ENCODE peak calls at places on chromosome 3, in eight cellular contexts. One of them, this sample, is unnamed.

GRCh38 chr3:102238362-102238761 is 196.5 kb upstream of the ZPLD1 start:
- DNase-seq in right lobe of liver: no peak
- DNase-seq in right atrium auricular region: no peak
- DNase-seq in fibroblast of lung: no peak
- DNase-seq in GM23248: no peak
- DNase-seq in BE2C: no peak
- DNase-seq in tibial nerve: no peak
- DNase-seq in CD8-positive, alpha-beta memory T cell: no peak
- DNase-seq in this sample: no peak

GRCh38 chr3:119794971-119795612 is 13.2 kb downstream of the NR1I2 start:
- DNase-seq in right lobe of liver: peak; percentile 80
- DNase-seq in right atrium auricular region: peak; percentile 54
- DNase-seq in fibroblast of lung: peak; percentile 8
- DNase-seq in GM23248: no peak
- DNase-seq in BE2C: peak; percentile 20
- DNase-seq in tibial nerve: no peak
- DNase-seq in CD8-positive, alpha-beta memory T cell: no peak
- DNase-seq in this sample: no peak

GRCh38 chr3:133828576-133829309 is 23.1 kb downstream of the SRPRB start:
- DNase-seq in right lobe of liver: no peak
- DNase-seq in right atrium auricular region: no peak
- DNase-seq in fibroblast of lung: no peak
- DNase-seq in GM23248: no peak
- DNase-seq in BE2C: peak; percentile 34
- DNase-seq in tibial nerve: no peak
- DNase-seq in CD8-positive, alpha-beta memory T cell: no peak
- DNase-seq in this sample: no peak

GRCh38 chr3:67289626-67290025 is 291.5 kb downstream of the KBTBD8 start:
- DNase-seq in right lobe of liver: no peak
- DNase-seq in right atrium auricular region: no peak
- DNase-seq in fibroblast of lung: no peak
- DNase-seq in GM23248: no peak
- DNase-seq in BE2C: no peak
- DNase-seq in tibial nerve: no peak
- DNase-seq in CD8-positive, alpha-beta memory T cell: no peak
- DNase-seq in this sample: no peak

GRCh38 chr3:107943860-107944543 is 146.8 kb downstream of the CD47 start:
- DNase-seq in right lobe of liver: no peak
- DNase-seq in right atrium auricular region: no peak
- DNase-seq in fibroblast of lung: peak; percentile 42
- DNase-seq in GM23248: peak; percentile 84
- DNase-seq in BE2C: no peak
- DNase-seq in tibial nerve: no peak
- DNase-seq in CD8-positive, alpha-beta memory T cell: no peak
- DNase-seq in this sample: no peak

GRCh38 chr3:120472121-120472844 is 21.5 kb upstream of the FSTL1 start:
- DNase-seq in right lobe of liver: no peak
- DNase-seq in right atrium auricular region: no peak
- DNase-seq in fibroblast of lung: peak; percentile 56
- DNase-seq in GM23248: no peak
- DNase-seq in BE2C: no peak
- DNase-seq in tibial nerve: no peak
- DNase-seq in CD8-positive, alpha-beta memory T cell: no peak
- DNase-seq in this sample: no peak

GRCh38 chr3:127124135-127124534 is 68.8 kb upstream of the PRR23E start:
- DNase-seq in right lobe of liver: no peak
- DNase-seq in right atrium auricular region: no peak
- DNase-seq in fibroblast of lung: peak; percentile 10
- DNase-seq in GM23248: peak; percentile 36
- DNase-seq in BE2C: no peak
- DNase-seq in tibial nerve: no peak
- DNase-seq in CD8-positive, alpha-beta memory T cell: no peak
- DNase-seq in this sample: no peak

GRCh38 chr3:79154861-79155260 is 612.9 kb downstream of the ROBO1 start:
- DNase-seq in right lobe of liver: no peak
- DNase-seq in right atrium auricular region: no peak
- DNase-seq in fibroblast of lung: no peak
- DNase-seq in GM23248: no peak
- DNase-seq in BE2C: no peak
- DNase-seq in tibial nerve: no peak
- DNase-seq in CD8-positive, alpha-beta memory T cell: no peak
- DNase-seq in this sample: no peak

GRCh38 chr3:11096266-11097135 is 57.8 kb upstream of the HRH1 start:
- DNase-seq in right lobe of liver: peak; percentile 63
- DNase-seq in right atrium auricular region: peak; percentile 82
- DNase-seq in fibroblast of lung: peak; percentile 92
- DNase-seq in GM23248: peak; percentile 98
- DNase-seq in BE2C: peak; percentile 81
- DNase-seq in tibial nerve: peak; percentile 49
- DNase-seq in CD8-positive, alpha-beta memory T cell: no peak
- DNase-seq in this sample: no peak

GRCh38 chr3:109336272-109336957 is 931 bp downstream of the DPPA4 start:
- DNase-seq in right lobe of liver: peak; percentile 64
- DNase-seq in right atrium auricular region: no peak
- DNase-seq in fibroblast of lung: peak; percentile 64
- DNase-seq in GM23248: peak; percentile 54
- DNase-seq in BE2C: no peak
- DNase-seq in tibial nerve: no peak
- DNase-seq in CD8-positive, alpha-beta memory T cell: no peak
- DNase-seq in this sample: no peak

GRCh38 chr3:53153914-53154434 is 7.0 kb upstream of the PRKCD start:
- DNase-seq in right lobe of liver: no peak
- DNase-seq in right atrium auricular region: no peak
- DNase-seq in fibroblast of lung: peak; percentile 17
- DNase-seq in GM23248: no peak
- DNase-seq in BE2C: no peak
- DNase-seq in tibial nerve: no peak
- DNase-seq in CD8-positive, alpha-beta memory T cell: no peak
- DNase-seq in this sample: no peak

GRCh38 chr3:174125267-174125844 is 727.8 kb downstream of the NLGN1 start:
- DNase-seq in right lobe of liver: no peak
- DNase-seq in right atrium auricular region: no peak
- DNase-seq in fibroblast of lung: peak; percentile 36
- DNase-seq in GM23248: peak; percentile 59
- DNase-seq in BE2C: peak; percentile 10
- DNase-seq in tibial nerve: no peak
- DNase-seq in CD8-positive, alpha-beta memory T cell: no peak
- DNase-seq in this sample: no peak

GRCh38 chr3:13507247-13507790 is 27.2 kb downstream of the HDAC11 start:
- DNase-seq in right lobe of liver: no peak
- DNase-seq in right atrium auricular region: no peak
- DNase-seq in fibroblast of lung: no peak
- DNase-seq in GM23248: peak; percentile 25
- DNase-seq in BE2C: no peak
- DNase-seq in tibial nerve: no peak
- DNase-seq in CD8-positive, alpha-beta memory T cell: no peak
- DNase-seq in this sample: no peak

GRCh38 chr3:129605593-129606521 is 619 bp downstream of the PLXND1 start:
- DNase-seq in right lobe of liver: peak; percentile 61
- DNase-seq in right atrium auricular region: no peak
- DNase-seq in fibroblast of lung: peak; percentile 67
- DNase-seq in GM23248: peak; percentile 85
- DNase-seq in BE2C: peak; percentile 76
- DNase-seq in tibial nerve: peak; percentile 32
- DNase-seq in CD8-positive, alpha-beta memory T cell: peak; percentile 29
- DNase-seq in this sample: peak; percentile 39

GRCh38 chr3:188491276-188491687 is 337.3 kb downstream of the LPP start:
- DNase-seq in right lobe of liver: no peak
- DNase-seq in right atrium auricular region: no peak
- DNase-seq in fibroblast of lung: peak; percentile 76
- DNase-seq in GM23248: peak; percentile 46
- DNase-seq in BE2C: no peak
- DNase-seq in tibial nerve: no peak
- DNase-seq in CD8-positive, alpha-beta memory T cell: no peak
- DNase-seq in this sample: no peak

GRCh38 chr3:127034990-127035652 is 52.2 kb downstream of the PLXNA1 start:
- DNase-seq in right lobe of liver: no peak
- DNase-seq in right atrium auricular region: no peak
- DNase-seq in fibroblast of lung: no peak
- DNase-seq in GM23248: no peak
- DNase-seq in BE2C: peak; percentile 7
- DNase-seq in tibial nerve: no peak
- DNase-seq in CD8-positive, alpha-beta memory T cell: no peak
- DNase-seq in this sample: peak; percentile 1

GRCh38 chr3:68984011-68984410 is 29.5 kb downstream of the EOGT start:
- DNase-seq in right lobe of liver: no peak
- DNase-seq in right atrium auricular region: no peak
- DNase-seq in fibroblast of lung: no peak
- DNase-seq in GM23248: no peak
- DNase-seq in BE2C: no peak
- DNase-seq in tibial nerve: no peak
- DNase-seq in CD8-positive, alpha-beta memory T cell: no peak
- DNase-seq in this sample: no peak

GRCh38 chr3:178434206-178434805 is 101.9 kb upstream of the KCNMB2 start:
- DNase-seq in right lobe of liver: no peak
- DNase-seq in right atrium auricular region: no peak
- DNase-seq in fibroblast of lung: no peak
- DNase-seq in GM23248: peak; percentile 19
- DNase-seq in BE2C: no peak
- DNase-seq in tibial nerve: no peak
- DNase-seq in CD8-positive, alpha-beta memory T cell: no peak
- DNase-seq in this sample: no peak

GRCh38 chr3:178325330-178325729 is 210.9 kb upstream of the KCNMB2 start:
- DNase-seq in right lobe of liver: no peak
- DNase-seq in right atrium auricular region: no peak
- DNase-seq in fibroblast of lung: peak; percentile 73
- DNase-seq in GM23248: peak; percentile 59
- DNase-seq in BE2C: no peak
- DNase-seq in tibial nerve: no peak
- DNase-seq in CD8-positive, alpha-beta memory T cell: no peak
- DNase-seq in this sample: no peak

DNA sequence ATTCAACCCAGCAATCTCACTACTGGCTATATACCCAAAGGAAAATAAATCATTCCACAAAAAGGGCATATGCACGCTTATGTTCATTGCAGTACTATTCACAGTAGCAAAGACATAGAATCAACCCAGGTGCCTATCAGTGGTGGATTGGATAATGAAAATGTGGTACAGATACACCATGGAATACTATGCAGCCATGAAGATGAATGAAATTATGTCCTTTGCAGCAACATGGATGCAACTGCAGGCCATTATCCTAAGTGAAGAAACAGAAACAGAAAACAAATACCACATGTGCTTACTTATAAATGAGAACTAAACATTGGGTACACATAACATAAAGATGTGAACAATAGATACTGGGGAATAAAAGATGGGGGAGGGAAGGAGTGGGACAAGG is 606.4 kb upstream of the GRM7 start:
- DNase-seq in right lobe of liver: no peak
- DNase-seq in right atrium auricular region: no peak
- DNase-seq in fibroblast of lung: no peak
- DNase-seq in GM23248: no peak
- DNase-seq in BE2C: no peak
- DNase-seq in tibial nerve: no peak
- DNase-seq in CD8-positive, alpha-beta memory T cell: no peak
- DNase-seq in this sample: no peak
- H3K9me3 ChIP-seq in right lobe of liver: no peaks in the 10 kb centered on the region
- H3K9me3 ChIP-seq in right atrium auricular region: no peaks in the 10 kb centered on the region
- H3K9me3 ChIP-seq in fibroblast of lung: no peaks in the 10 kb centered on the region
- H3K9me3 ChIP-seq in GM23248: no peaks in the 10 kb centered on the region
- H3K9me3 ChIP-seq in BE2C: no peaks in the 10 kb centered on the region
- H3K9me3 ChIP-seq in tibial nerve: no peaks in the 10 kb centered on the region
- H3K9me3 ChIP-seq in CD8-positive, alpha-beta memory T cell: no peaks in the 10 kb centered on the region
- H3K9me3 ChIP-seq in this sample: no peaks in the 10 kb centered on the region

DNA sequence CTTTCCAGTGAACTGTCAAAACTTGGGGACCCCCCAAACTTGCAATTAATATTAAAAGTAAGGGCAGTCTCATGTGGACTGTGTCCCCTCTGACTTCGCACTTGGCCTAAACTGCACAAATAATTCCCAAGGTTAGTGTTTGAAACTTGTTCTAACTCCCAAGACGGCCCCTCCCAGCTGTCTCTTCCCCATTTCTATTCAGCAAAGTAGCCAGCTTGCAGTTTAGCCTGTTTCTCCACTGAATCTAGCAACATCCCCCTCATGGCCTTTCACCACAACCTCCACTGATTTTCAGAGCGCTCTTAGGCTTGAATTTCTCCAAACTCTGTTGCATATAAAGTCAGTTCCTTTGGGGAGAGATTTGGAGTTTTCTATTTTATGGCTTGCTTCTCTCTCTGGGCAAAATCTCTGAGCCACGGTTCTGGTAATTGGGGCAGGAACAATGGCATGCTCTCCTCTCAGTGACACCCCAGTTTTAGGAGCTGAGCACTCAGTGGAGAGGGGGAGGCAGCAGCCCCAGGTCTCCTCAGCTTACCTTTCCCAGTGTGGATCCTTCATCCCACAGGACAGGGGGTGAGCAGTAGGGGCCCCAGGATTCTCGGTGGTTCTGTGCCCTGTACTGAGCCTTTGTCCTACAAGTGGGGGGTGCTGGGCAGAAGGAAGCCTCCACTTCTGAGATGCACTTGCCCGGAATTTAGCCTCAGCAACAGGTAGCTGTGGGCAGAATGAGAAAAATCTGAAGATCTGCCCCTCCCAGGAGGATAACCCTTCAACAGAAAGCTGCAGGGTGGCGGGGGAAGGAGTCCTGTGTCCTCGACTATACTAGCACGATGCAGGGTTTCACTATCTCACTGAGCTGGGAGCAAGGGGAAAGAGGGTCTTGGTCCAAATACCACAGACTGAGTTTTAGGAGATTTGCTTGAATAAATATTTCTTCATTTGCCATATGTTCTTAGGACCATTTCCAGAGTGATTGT is 39.3 kb upstream of the GATA2 start:
- DNase-seq in right lobe of liver: no peak
- DNase-seq in right atrium auricular region: no peak
- DNase-seq in fibroblast of lung: no peak
- DNase-seq in GM23248: no peak
- DNase-seq in BE2C: no peak
- DNase-seq in tibial nerve: no peak
- DNase-seq in CD8-positive, alpha-beta memory T cell: no peak
- DNase-seq in this sample: no peak
- H3K27me3 ChIP-seq in right lobe of liver: no peaks in the 10 kb centered on the region
- H3K27me3 ChIP-seq in right atrium auricular region: no peaks in the 10 kb centered on the region
- H3K27me3 ChIP-seq in fibroblast of lung: peaks cover 14% of the 10 kb centered on the region
- H3K27me3 ChIP-seq in GM23248: peaks cover 4% of the 10 kb centered on the region
- H3K27me3 ChIP-seq in BE2C: no peaks in the 10 kb centered on the region
- H3K27me3 ChIP-seq in tibial nerve: peaks cover 11% of the 10 kb centered on the region
- H3K27me3 ChIP-seq in CD8-positive, alpha-beta memory T cell: peaks cover 7% of the 10 kb centered on the region
- H3K27me3 ChIP-seq in this sample: no peaks in the 10 kb centered on the region

DNA sequence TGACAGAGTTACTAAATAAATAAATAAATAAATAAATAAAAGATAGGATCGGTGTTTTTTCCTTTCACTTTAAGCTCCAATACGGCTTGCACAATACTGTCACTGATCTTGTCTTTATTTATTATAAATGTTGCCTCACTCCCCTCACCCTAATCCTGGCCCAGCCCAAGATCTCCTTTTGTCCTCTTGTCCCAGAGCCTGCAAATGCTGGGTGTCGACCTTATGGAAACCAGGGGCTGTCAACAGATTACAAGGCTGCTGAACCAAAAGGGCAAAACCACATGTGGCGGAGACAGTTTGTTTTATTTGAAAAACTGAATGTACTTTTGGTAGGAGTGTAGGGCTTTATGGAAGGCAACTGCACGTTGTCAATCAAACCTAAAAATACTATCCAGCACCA is 75.9 kb downstream of the RFTN1 start:
- DNase-seq in right lobe of liver: no peak
- DNase-seq in right atrium auricular region: no peak
- DNase-seq in fibroblast of lung: no peak
- DNase-seq in GM23248: no peak
- DNase-seq in BE2C: no peak
- DNase-seq in tibial nerve: no peak
- DNase-seq in CD8-positive, alpha-beta memory T cell: no peak
- DNase-seq in this sample: no peak
- H3K4me3 ChIP-seq in right lobe of liver: peak overlapping the region; percentile 14
- H3K4me3 ChIP-seq in right atrium auricular region: no peak overlapping the region
- H3K4me3 ChIP-seq in fibroblast of lung: no peak overlapping the region
- H3K4me3 ChIP-seq in GM23248: no peak overlapping the region
- H3K4me3 ChIP-seq in BE2C: no peak overlapping the region
- H3K4me3 ChIP-seq in tibial nerve: no peak overlapping the region
- H3K4me3 ChIP-seq in CD8-positive, alpha-beta memory T cell: no peak overlapping the region
- H3K4me3 ChIP-seq in this sample: no peak overlapping the region

GRCh38 chr3:124032881-124033359 is 41.0 kb upstream of the ROPN1 start:
- DNase-seq in right lobe of liver: peak; percentile 88
- DNase-seq in right atrium auricular region: peak; percentile 76
- DNase-seq in fibroblast of lung: peak; percentile 85
- DNase-seq in GM23248: peak; percentile 90
- DNase-seq in BE2C: peak; percentile 93
- DNase-seq in tibial nerve: peak; percentile 60
- DNase-seq in CD8-positive, alpha-beta memory T cell: peak; percentile 21
- DNase-seq in this sample: peak; percentile 73
- H3K9me3 ChIP-seq in right lobe of liver: no peaks in the 10 kb centered on the region
- H3K9me3 ChIP-seq in right atrium auricular region: no peaks in the 10 kb centered on the region
- H3K9me3 ChIP-seq in fibroblast of lung: no peaks in the 10 kb centered on the region
- H3K9me3 ChIP-seq in GM23248: no peaks in the 10 kb centered on the region
- H3K9me3 ChIP-seq in BE2C: no peaks in the 10 kb centered on the region
- H3K9me3 ChIP-seq in tibial nerve: no peaks in the 10 kb centered on the region
- H3K9me3 ChIP-seq in CD8-positive, alpha-beta memory T cell: no peaks in the 10 kb centered on the region
- H3K9me3 ChIP-seq in this sample: no peaks in the 10 kb centered on the region